ENCODE peak calls at places on chromosome 14, in seven cellular contexts. Q is HCT116, G is A549, C is HepG2, L is H1, Z is K562, D is GM12878. H is an unnamed sample. For H3K4me1, the result is how much of the 10 kb centered on the place peaks cover.

GRCh38 chr14:90624228-90624627 is 192.0 kb downstream of the TTC7B start:
- DNase-seq in Q (peak), G (no peak), C (peak), L (no peak), Z (peak), D (no peak), H (peak)

GRCh38 chr14:21106191-21106505 is 5.3 kb downstream of the TMEM253 start:
- DNase-seq in Q (no peak), G (no peak), C (no peak), L (no peak), Z (peak), D (no peak), H (no peak)

GRCh38 chr14:37598973-37599526 is 3.6 kb downstream of the TTC6 start:
- DNase-seq in Q (no peak), G (no peak), C (no peak), L (no peak), Z (no peak), D (no peak), H (no peak)

GRCh38 chr14:34615507-34615906 is 14.4 kb downstream of the SNX6 start:
- DNase-seq in Q (no peak), G (no peak), C (no peak), L (no peak), Z (no peak), D (no peak), H (no peak)

GRCh38 chr14:103530831-103531230 is 1.8 kb downstream of the TRMT61A start:
- DNase-seq in Q (no peak), G (no peak), C (no peak), L (no peak), Z (no peak), D (no peak), H (no peak)

GRCh38 chr14:32682219-32682618 is 256.5 kb upstream of the NPAS3 start:
- DNase-seq in Q (no peak), G (no peak), C (no peak), L (no peak), Z (no peak), D (no peak), H (no peak)

GRCh38 chr14:55581011-55581806 is 1.2 kb downstream of the KTN1 start:
- DNase-seq in Q (no peak), G (peak), C (peak), L (peak), Z (peak), D (no peak), H (no peak)

GRCh38 chr14:100187247-100187833 is 27.9 kb upstream of the DEGS2 start:
- DNase-seq in Q (no peak), G (no peak), C (no peak), L (no peak), Z (no peak), D (no peak), H (no peak)

GRCh38 chr14:29805415-29806123 is 122.1 kb downstream of the PRKD1 start:
- DNase-seq in Q (no peak), G (no peak), C (no peak), L (no peak), Z (peak), D (no peak), H (peak)

GRCh38 chr14:65850429-65851145 is 438.1 kb downstream of the FUT8 start:
- DNase-seq in Q (no peak), G (no peak), C (no peak), L (no peak), Z (no peak), D (no peak), H (no peak)

GRCh38 chr14:98350213-98350612 is 921.8 kb downstream of the BCL11B start:
- DNase-seq in Q (no peak), G (no peak), C (no peak), L (no peak), Z (no peak), D (no peak), H (no peak)

GRCh38 chr14:24013654-24014514 is 25.2 kb downstream of the DHRS4L2 start:
- DNase-seq in Q (peak), G (peak), C (peak), L (no peak), Z (peak), D (peak), H (peak)

GRCh38 chr14:89489796-89490506 is 72.9 kb upstream of the FOXN3 start:
- DNase-seq in Q (no peak), G (no peak), C (no peak), L (no peak), Z (no peak), D (no peak), H (peak)

GRCh38 chr14:20436363-20436755 is 393 bp upstream of the KLHL33 start:
- DNase-seq in Q (no peak), G (no peak), C (no peak), L (no peak), Z (no peak), D (no peak), H (peak)

GRCh38 chr14:93024493-93024892 is 91.2 kb downstream of the ITPK1 start:
- DNase-seq in Q (no peak), G (no peak), C (no peak), L (no peak), Z (no peak), D (no peak), H (no peak)

GRCh38 chr14:100383727-100384158 is 60.6 kb downstream of the SLC25A47 start:
- DNase-seq in Q (no peak), G (peak), C (peak), L (peak), Z (peak), D (no peak), H (peak)

DNA sequence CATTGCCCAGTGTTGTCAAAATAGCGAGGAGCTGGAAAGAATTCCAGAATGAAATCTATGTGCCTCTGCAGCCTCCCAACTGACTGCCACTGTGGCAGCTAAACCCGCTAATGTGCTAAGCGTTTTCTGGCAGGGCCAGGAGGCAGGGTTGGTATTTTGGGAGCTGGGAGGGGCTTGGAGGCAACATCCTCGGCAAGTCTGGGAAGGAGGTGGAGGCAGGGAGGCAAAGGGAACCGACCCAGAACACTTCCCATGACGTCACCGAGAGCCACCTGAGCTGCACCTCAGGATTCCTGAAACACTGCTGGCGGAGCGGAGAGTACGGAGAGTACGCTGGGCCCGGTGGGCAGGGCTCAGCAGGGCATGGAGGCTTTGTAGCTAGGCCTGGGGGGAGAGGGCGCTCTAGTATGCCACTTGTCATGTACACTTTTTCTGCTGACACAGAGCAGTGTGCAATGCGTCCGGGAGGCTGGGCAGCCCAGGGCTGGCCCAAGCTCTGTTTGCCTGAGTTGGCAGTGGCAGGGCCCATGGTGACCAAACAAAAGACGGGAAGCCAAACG is 81.5 kb downstream of the DPF3 start:
- DNase-seq in Q (no peak), G (no peak), C (no peak), L (no peak), Z (no peak), D (no peak), H (no peak)
- H3K4me1 ChIP-seq in Q (under half), G (under half), C (under half), L (under half), Z (under half), D (under half), H (under half)

DNA sequence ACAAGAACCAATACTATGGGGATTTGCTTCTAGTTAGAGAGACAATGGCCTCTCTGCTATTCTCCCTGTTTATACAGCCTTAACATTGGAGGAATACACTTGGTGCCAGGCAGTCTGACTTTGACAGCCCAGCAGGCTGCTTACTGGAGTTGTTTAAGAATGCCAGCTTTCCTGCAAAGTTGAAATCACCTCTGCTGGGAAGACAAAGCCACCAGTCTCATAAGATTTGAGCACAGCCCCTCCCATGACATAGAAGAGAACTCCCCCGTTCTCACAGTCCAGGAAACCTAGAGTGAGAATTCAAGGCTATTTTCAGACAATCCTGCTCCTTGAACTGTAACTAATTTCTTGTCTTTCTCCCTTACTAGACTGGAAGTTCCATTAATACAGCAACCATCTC is 21.1 kb upstream of the CATSPERB start:
- DNase-seq in Q (no peak), G (no peak), C (no peak), L (no peak), Z (no peak), D (no peak), H (no peak)
- TF ChIP-seq CTCF in Q (no peak), G (no peak), C (no peak), L (no peak), Z (no peak), D (no peak), H (no peak)

GRCh38 chr14:87705439-87705896 is 287.5 kb downstream of the GALC start:
- DNase-seq in Q (no peak), G (no peak), C (no peak), L (no peak), Z (no peak), D (no peak), H (no peak)
- TF ChIP-seq CEBPB in Q (no peak), G (no peak), C (no peak), L (no peak), Z (no peak), D (no peak), H (no peak)

DNA sequence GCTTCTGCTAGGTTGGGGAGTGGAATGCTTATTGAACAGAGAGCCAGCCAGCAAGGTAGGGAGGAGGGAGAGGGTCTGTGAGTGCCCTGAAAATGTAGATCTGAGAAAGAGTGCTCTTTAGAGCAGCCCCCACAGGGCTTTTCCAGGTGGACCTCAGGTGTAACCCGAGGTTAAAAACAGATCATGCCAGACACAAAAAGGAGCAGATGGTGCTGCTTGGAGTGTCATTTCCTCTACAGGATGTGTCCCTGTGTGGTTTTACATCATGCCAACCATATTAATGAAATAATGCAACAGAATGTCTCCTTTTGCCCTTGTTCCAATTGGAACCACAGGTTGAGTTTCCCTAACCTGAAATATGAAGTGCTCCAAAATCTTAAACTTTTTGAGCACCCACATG is 6.4 kb downstream of the SUSD6 start:
- DNase-seq in Q (no peak), G (no peak), C (no peak), L (no peak), Z (no peak), D (no peak), H (no peak)
- H3K4me1 ChIP-seq in Q (under half), G (under half), C (half or more), L (under half), Z (half or more), D (half or more), H (under half)

DNA sequence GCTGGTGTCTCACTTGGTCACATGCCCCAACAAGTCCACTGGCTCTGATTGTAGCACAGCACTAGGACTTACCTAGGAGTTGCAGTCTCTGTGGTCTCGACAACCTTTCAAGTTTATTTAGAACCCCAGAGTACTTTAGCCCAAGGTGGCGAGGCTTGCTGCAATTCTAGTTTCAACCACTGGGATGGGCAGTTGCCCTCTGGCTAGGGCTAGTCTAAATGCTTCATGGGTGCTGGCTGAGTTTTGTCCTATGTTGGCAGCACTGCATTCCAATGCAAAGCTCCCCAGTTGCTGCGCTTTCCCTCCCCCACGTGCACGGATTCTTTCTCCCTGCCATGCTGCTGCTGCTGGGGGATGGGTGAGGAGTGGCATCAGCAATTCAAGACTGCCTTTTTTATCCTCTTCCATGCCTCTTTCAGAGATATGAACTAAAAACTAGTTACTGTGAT is 207.9 kb downstream of the SYNE2 start:
- DNase-seq in Q (peak), G (peak), C (peak), L (peak), Z (peak), D (no peak), H (no peak)
- TF ChIP-seq CTCF in Q (peak), G (peak), C (peak), L (peak), Z (peak), D (peak), H (peak)

DNA sequence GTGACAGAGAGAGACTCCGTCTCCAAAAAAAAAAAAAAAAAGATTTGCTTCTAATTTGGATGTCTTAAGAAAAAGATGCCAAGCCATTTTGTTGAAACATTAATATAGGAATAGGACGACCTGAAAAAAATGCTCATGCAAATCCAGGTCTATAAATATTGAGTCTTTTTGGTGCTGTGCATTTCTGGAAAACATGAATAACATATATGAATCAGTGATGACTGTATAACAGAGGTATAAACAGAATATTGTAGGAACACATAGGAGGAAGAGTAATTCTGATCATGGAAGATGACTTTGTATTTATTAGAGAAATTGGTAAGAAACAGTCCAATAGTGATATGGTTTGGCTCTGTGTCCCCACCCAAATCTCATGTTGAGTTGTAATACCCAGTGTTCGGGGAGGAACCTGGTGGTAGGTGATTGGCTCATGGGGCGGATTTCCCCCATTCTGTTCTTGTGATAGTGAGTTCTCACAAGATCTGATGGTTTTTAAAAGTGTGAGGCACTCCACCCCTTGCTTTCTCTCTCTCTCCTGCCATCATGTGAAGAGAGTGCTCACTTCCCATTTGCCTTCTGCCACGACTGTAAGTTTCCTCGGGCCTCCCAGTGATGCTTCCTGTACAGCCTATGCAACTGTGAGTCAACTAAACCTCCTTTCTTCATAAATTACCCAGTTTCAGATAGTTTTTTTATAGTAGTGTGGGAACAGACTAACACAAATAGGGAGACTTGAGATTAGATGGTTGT is 3.0 kb upstream of the SRSF5 start:
- DNase-seq in Q (no peak), G (no peak), C (no peak), L (no peak), Z (no peak), D (no peak), H (peak)
- TF ChIP-seq CEBPB in Q (no peak), G (no peak), C (no peak), L (no peak), Z (no peak), D (no peak), H (no peak)

GRCh38 chr14:76958020-76958965 is 70.2 kb downstream of the IRF2BPL start:
- DNase-seq in Q (no peak), G (no peak), C (no peak), L (no peak), Z (no peak), D (no peak), H (no peak)
- H3K4me1 ChIP-seq in Q (half or more), G (half or more), C (half or more), L (half or more), Z (half or more), D (half or more), H (under half)

GRCh38 chr14:82854131-82854530 is 1320.5 kb upstream of the SEL1L start:
- DNase-seq in Q (no peak), G (no peak), C (no peak), L (no peak), Z (no peak), D (no peak), H (no peak)
- TF ChIP-seq CTCF in Q (no peak), G (no peak), C (no peak), L (peak), Z (no peak), D (no peak), H (no peak)